ENCODE peak calls at places on chromosomes 3 and 15, in four cellular contexts. A is K562, F is WTC11, O is HepG2. Z is an unnamed sample.

GRCh38 chr15:62059818-62060115 is 480 bp downstream of the VPS13C start:
- DNase-seq in A (no peak), F (peak; percentile 47), O (peak; percentile 61), Z (peak; percentile 62)

GRCh38 chr3:185120126-185120525 is 32.7 kb downstream of the C3orf70 start:
- DNase-seq in A (no peak), F (no peak), O (no peak), Z (no peak)

GRCh38 chr3:43995078-43995928 is 246.4 kb upstream of the TOPAZ1 start:
- DNase-seq in A (no peak), F (peak; percentile 60), O (no peak), Z (peak; percentile 80)

GRCh38 chr15:86915811-86916331 is 836.2 kb downstream of the AGBL1 start:
- DNase-seq in A (peak; percentile 7), F (peak; percentile 36), O (peak; percentile 31), Z (peak; percentile 58)

GRCh38 chr15:45801543-45801942 is 166.7 kb downstream of the SQOR start:
- DNase-seq in A (no peak), F (no peak), O (no peak), Z (no peak)

GRCh38 chr15:51094606-51095569 is at the start of gene TNFAIP8L3:
- DNase-seq in A (no peak), F (peak; percentile 35), O (peak; percentile 7), Z (peak; percentile 44)

GRCh38 chr3:55097441-55097840 is 169.6 kb upstream of the LRTM1 start:
- DNase-seq in A (no peak), F (no peak), O (no peak), Z (no peak)

GRCh38 chr15:67422296-67422695 is 98.6 kb upstream of the C15orf61 start:
- DNase-seq in A (no peak), F (no peak), O (no peak), Z (peak; percentile 33)

GRCh38 chr3:144774897-144775296 is 803.3 kb downstream of the DIPK2A start:
- DNase-seq in A (no peak), F (no peak), O (no peak), Z (no peak)

GRCh38 chr3:75192065-75192658 is 472.0 kb upstream of the FRG2C start:
- DNase-seq in A (peak; percentile 29), F (peak; percentile 68), O (peak; percentile 35), Z (peak; percentile 37)

GRCh38 chr3:30630238-30631030 is 24.0 kb downstream of the TGFBR2 start:
- DNase-seq in A (no peak), F (no peak), O (no peak), Z (no peak)

GRCh38 chr15:39770748-39771689 is 11.6 kb downstream of the FSIP1 start:
- DNase-seq in A (no peak), F (no peak), O (no peak), Z (no peak)

GRCh38 chr3:80238606-80239005 is 470.8 kb upstream of the ROBO1 start:
- DNase-seq in A (no peak), F (no peak), O (no peak), Z (no peak)

GRCh38 chr15:42772901-42773300 is 36.0 kb upstream of the CDAN1 start:
- DNase-seq in A (no peak), F (no peak), O (no peak), Z (no peak)

DNA sequence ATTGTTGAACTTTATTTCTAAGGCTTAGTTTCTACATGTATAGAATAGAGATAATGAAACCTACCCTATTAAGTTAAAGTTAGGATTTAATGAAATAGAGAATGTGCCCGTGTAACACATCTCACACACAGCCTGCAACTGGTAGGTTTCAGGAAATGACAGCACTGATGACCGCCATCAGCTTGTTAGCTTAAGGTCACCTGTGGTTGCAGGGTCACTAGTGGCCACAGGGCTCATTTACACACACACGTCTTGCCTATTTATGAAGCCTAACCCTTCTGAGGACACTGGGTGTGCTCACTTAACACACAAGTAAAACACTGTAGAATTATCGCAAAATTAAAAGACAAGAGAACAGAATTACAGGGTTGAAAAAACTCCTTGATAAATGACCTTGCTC is 20.1 kb downstream of the CHRM5 start:
- DNase-seq in A (no peak), F (no peak), O (peak; percentile 41), Z (no peak)
- TF ChIP-seq HMGXB4 in A (no peak), F (no peak), O (no peak), Z (no peak)

DNA sequence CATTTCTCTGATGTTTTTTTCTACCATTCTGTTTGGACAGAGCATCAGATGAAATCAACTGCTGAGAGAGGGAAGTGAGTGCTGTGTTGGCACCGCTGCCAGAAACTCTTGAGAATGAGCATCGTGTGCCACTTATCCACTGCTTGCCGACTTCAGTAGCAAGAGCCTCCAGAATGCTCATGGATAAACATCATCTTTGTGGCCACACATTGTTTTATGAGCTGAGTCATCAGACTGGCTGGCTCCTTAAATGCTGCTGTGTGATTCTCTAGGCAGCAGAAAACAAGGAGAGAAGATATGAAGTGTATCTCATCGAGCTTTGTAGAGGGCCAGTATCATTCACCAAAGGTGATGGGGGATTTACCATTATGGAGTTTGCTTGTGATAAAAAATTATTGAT is 3.4 kb upstream of the DOCK3 start:
- DNase-seq in A (no peak), F (no peak), O (no peak), Z (peak; percentile 38)
- TF ChIP-seq HMGXB4 in A (no peak), F (no peak), O (no peak), Z (no peak)

DNA sequence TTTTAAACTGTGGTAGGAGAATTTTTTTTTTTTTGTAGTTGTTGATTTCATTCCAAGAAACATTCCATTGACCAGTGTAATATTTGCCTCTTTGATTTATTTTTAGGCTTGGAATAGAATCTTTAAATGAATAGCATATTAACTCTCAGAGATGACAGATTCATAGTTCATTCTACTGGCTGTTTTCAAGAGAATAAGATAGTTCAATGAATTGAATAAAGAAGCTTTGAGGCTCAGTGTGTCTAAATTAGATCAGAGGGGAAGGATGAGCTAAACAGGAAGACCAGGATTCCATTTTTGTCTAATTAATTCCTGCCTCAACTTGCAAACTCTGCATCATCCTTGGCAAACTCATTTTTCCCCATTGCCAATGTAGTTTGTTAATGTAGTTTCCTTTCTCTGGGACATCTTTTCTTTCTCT is 98.5 kb downstream of the NAALADL2 start:
- DNase-seq in A (no peak), F (no peak), O (no peak), Z (no peak)
- TF ChIP-seq HMGXB4 in A (no peak), F (no peak), O (no peak), Z (no peak)

DNA sequence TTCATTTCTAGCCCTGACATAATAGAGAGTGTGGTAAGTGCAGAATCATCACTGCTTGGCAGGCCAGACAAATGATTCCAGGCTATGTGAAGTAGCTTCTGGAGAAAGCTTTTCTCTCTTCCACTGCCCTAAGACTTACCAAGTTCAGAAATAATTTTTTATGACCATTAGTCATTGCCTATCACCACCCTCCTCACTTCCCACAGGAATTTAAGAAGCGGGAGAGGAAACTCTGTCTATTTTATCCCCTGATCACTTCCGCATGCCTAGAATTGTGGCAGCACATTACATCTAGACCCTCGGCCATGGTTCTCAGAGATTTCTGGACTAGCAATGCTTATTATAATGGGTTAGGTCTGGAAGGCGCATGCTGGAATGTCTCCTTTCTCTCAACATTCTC is 397.8 kb upstream of the NR2F2 start:
- DNase-seq in A (no peak), F (no peak), O (no peak), Z (no peak)
- TF ChIP-seq HMGXB4 in A (no peak), F (no peak), O (no peak), Z (no peak)

GRCh38 chr3:7687428-7688147 is 814.0 kb upstream of the LMCD1 start:
- DNase-seq in A (no peak), F (no peak), O (no peak), Z (no peak)

GRCh38 chr3:7682822-7683229 is 818.8 kb upstream of the LMCD1 start:
- DNase-seq in A (no peak), F (no peak), O (no peak), Z (no peak)

GRCh38 chr3:7684193-7684592 is 817.4 kb upstream of the LMCD1 start:
- DNase-seq in A (no peak), F (no peak), O (no peak), Z (no peak)

DNA sequence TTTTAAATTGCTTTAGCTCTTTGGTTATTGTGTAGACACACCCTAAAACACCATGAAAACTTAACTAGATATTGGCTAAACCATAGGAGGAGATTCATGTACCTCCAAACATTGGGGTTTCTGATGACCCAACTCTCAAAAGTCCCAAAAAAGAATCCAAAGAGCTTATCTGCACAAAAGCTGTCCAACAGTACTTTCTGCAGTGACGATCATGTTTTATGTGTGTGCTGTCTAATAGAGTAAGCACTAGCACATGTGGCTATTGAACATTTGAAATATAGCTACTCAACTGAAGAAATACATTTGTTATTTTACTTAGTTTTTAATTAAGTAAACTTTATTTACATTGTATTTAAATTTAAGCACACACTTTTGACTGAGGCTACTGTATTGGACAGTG is 818.2 kb upstream of the LMCD1 start:
- DNase-seq in A (no peak), F (no peak), O (no peak), Z (no peak)
- TF ChIP-seq HMGXB4 in A (no peak), F (no peak), O (no peak), Z (no peak)

GRCh38 chr3:195803309-195803908 is 8.3 kb downstream of the MUC4 start:
- DNase-seq in A (peak; percentile 39), F (no peak), O (no peak), Z (no peak)

GRCh38 chr3:195802261-195802701 is 9.4 kb downstream of the MUC4 start:
- DNase-seq in A (no peak), F (no peak), O (no peak), Z (no peak)

GRCh38 chr3:195800240-195800639 is 11.5 kb downstream of the MUC4 start:
- DNase-seq in A (no peak), F (no peak), O (no peak), Z (no peak)

GRCh38 chr3:195802795-195803194 is 8.9 kb downstream of the MUC4 start:
- DNase-seq in A (peak; percentile 40), F (no peak), O (no peak), Z (no peak)

DNA sequence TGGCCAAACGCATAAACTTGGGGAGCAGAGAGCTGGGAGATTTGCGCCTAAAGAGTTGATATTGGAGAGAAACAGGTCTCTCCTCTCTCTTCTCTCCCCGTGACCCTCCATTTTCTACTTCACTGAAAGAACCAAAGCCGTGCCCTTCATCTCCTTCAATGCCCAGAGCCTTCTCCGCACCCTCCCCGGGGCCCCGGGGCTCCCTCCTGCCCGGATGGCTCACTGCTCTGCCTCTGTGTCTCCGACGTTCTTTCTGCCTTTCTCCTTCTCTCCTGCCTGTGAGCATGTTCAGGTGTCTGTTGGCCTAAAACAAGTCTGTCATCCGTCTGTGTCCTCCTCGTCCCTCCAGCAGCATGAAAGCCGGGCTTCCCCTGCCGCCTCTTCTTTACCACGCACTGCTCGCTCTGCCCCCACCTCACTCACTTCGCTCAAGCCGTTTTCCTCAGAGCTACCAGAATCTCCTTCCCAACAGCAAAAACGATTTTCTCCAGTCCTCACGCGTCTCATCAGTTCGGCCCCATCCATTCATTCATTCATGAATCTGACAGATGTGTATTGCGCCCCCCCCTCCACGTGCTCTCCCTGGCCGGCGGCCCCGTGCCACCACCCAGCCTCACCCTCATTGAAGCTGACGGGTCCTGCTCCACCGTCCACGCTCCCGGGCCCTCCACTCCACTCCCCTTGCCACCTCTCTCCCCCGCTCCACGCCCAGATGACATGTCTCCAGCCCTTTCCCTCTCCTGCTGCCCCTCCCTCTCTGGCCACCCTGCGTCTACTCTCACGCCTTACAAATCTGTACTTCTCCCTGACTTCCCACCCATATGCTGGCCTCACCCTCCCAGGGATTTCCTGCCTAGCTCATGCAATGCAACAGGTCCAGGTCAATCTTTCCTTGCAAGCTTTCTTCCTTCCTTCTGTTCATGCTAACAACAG is 10.2 kb downstream of the MUC4 start:
- DNase-seq in A (no peak), F (no peak), O (no peak), Z (no peak)
- TF ChIP-seq HMGXB4 in A (no peak), F (no peak), O (no peak), Z (no peak)

GRCh38 chr3:131701153-131701791 is 198.5 kb upstream of the MRPL3 start:
- DNase-seq in A (no peak), F (no peak), O (no peak), Z (no peak)
- TF ChIP-seq HMGXB4 in A (no peak), F (no peak), O (no peak), Z (no peak)